ENCODE peak calls at places on chromosomes 7 and 10, in seven cellular contexts. R is stimulated activated CD8-positive, alpha-beta memory T cell treated with anti-CD3 and anti-CD28 coated beads, Interleukin-4, amount 100 ng/mL, for 48 hours; V is EL; D is GM06990; L is T-helper 1 cell; W is NCI-H69; Y is activated T-helper 9 cell treated with anti-CD3 and anti-CD28 coated beads, Interleukin-2, amount 50 U/mL, for 16 hours. T is an unnamed sample.
A peak's percentile ranks its signal among the peaks of the same experiment; 100 is the strongest.

GRCh38 chr10:86827639-86828038 is 71.2 kb downstream of the BMPR1A start:
- DNase-seq in R (no peak), V (no peak), D (no peak), L (no peak), W (no peak), Y (no peak), T (no peak)

GRCh38 chr10:117246997-117247667 is 6.2 kb downstream of the SLC18A2 start:
- DNase-seq in R (no peak), V (no peak), D (no peak), L (no peak), W (no peak), Y (no peak), T (no peak)

GRCh38 chr10:70593513-70593890 is 9.0 kb downstream of the PRF1 start:
- DNase-seq in R (peak; percentile 23), V (no peak), D (no peak), L (no peak), W (no peak), Y (no peak), T (no peak)

GRCh38 chr7:39465055-39465929 is 100.9 kb upstream of the YAE1 start:
- DNase-seq in R (peak; percentile 40), V (peak; percentile 45), D (peak; percentile 4), L (peak; percentile 45), W (peak; percentile 74), Y (no peak), T (no peak)

GRCh38 chr10:101060951-101061813 is 607 bp upstream of the KAZALD1 start:
- DNase-seq in R (peak; percentile 96), V (peak; percentile 96), D (peak; percentile 93), L (peak; percentile 90), W (peak; percentile 89), Y (peak; percentile 82), T (peak; percentile 98)

GRCh38 chr7:80902716-80903308 is 16.0 kb downstream of the SEMA3C start:
- DNase-seq in R (no peak), V (no peak), D (no peak), L (no peak), W (no peak), Y (no peak), T (no peak)

GRCh38 chr10:122657255-122657654 is 42.4 kb downstream of the C10orf120 start:
- DNase-seq in R (no peak), V (no peak), D (no peak), L (no peak), W (no peak), Y (no peak), T (no peak)

GRCh38 chr10:74988787-74989574 is 122.5 kb upstream of the SAMD8 start:
- DNase-seq in R (no peak), V (no peak), D (no peak), L (no peak), W (peak; percentile 34), Y (no peak), T (no peak)

GRCh38 chr7:151432658-151433521 is 7.1 kb downstream of the CRYGN start:
- DNase-seq in R (peak; percentile 72), V (no peak), D (peak; percentile 42), L (peak; percentile 80), W (no peak), Y (peak; percentile 44), T (no peak)

GRCh38 chr7:44534087-44534486 is 7.0 kb downstream of the NPC1L1 start:
- DNase-seq in R (no peak), V (no peak), D (no peak), L (no peak), W (peak; percentile 64), Y (no peak), T (no peak)

GRCh38 chr10:49369216-49370162 is 26.4 kb downstream of the DRGX start:
- DNase-seq in R (no peak), V (peak; percentile 42), D (no peak), L (no peak), W (no peak), Y (no peak), T (peak; percentile 80)

GRCh38 chr10:113993489-113993932 is 50.2 kb upstream of the ADRB1 start:
- DNase-seq in R (no peak), V (no peak), D (no peak), L (no peak), W (no peak), Y (no peak), T (no peak)

GRCh38 chr10:92799591-92799990 is 48.7 kb upstream of the EXOC6 start:
- DNase-seq in R (no peak), V (peak; percentile 38), D (no peak), L (no peak), W (peak; percentile 27), Y (no peak), T (no peak)

GRCh38 chr7:23717788-23718187 is 7.8 kb downstream of the STK31 start:
- DNase-seq in R (no peak), V (no peak), D (no peak), L (no peak), W (no peak), Y (no peak), T (no peak)

GRCh38 chr7:47298636-47299035 is 283.3 kb downstream of the TNS3 start:
- DNase-seq in R (no peak), V (no peak), D (no peak), L (no peak), W (no peak), Y (no peak), T (no peak)